ENCODE peak calls at places on chromosomes 2 and 18, in eight cellular contexts. G is NCI-H510A, T is psoas muscle, J is hypothalamus, Q is heart left ventricle, I is GM06990, S is fibroblast of pulmonary artery, N is EL. D is an unnamed sample.

GRCh38 chr2:222859786-222860726 is 780 bp upstream of the ACSL3 start:
- DNase-seq in N (peak; percentile 62), T (peak; percentile 71), I (no peak), S (peak; percentile 84), G (peak; percentile 19), J (no peak), Q (peak; percentile 71), D (peak; percentile 25)

GRCh38 chr18:44816449-44816848 is 135.8 kb downstream of the SETBP1 start:
- DNase-seq in J (no peak), T (no peak), S (no peak), N (no peak), I (no peak), Q (no peak), G (no peak), D (no peak)

GRCh38 chr2:54644236-54644635 is 79.2 kb upstream of the EML6 start:
- DNase-seq in N (no peak), S (no peak), I (no peak), G (no peak), Q (no peak), T (no peak), J (no peak), D (no peak)

GRCh38 chr2:240250150-240250984 is 109.9 kb upstream of the OTOS start:
- DNase-seq in I (no peak), J (no peak), Q (no peak), S (no peak), G (no peak), T (peak; percentile 41), N (no peak), D (no peak)

GRCh38 chr2:102279391-102279735 is 32.0 kb upstream of the IL1RL1 start:
- DNase-seq in G (no peak), T (no peak), J (no peak), N (no peak), Q (no peak), I (no peak), S (no peak), D (no peak)

GRCh38 chr2:74516070-74516633 is 1.9 kb downstream of the TLX2 start:
- DNase-seq in G (peak; percentile 50), N (no peak), T (peak; percentile 84), Q (peak; percentile 73), J (peak; percentile 14), I (peak; percentile 71), S (peak; percentile 47), D (no peak)

GRCh38 chr2:164617466-164617865 is 3.8 kb downstream of the GRB14 start:
- DNase-seq in Q (no peak), G (no peak), J (no peak), S (peak; percentile 33), I (no peak), N (peak; percentile 69), T (no peak), D (no peak)

GRCh38 chr2:190407662-190408537 is at the start of gene MFSD6:
- DNase-seq in T (peak; percentile 71), S (no peak), N (peak; percentile 30), I (peak; percentile 78), G (peak; percentile 45), Q (peak; percentile 63), J (peak; percentile 54), D (peak; percentile 55)

GRCh38 chr2:191262436-191262835 is 17.2 kb downstream of the MYO1B start:
- DNase-seq in J (no peak), S (peak; percentile 19), N (no peak), Q (no peak), G (no peak), T (no peak), I (no peak), D (peak; percentile 4)

GRCh38 chr18:11392292-11392691 is 217.1 kb upstream of the SLC35G4 start:
- DNase-seq in N (no peak), G (no peak), I (no peak), T (no peak), J (no peak), S (no peak), Q (no peak), D (no peak)

GRCh38 chr2:72334806-72335205 is 187.1 kb upstream of the CYP26B1 start:
- DNase-seq in N (no peak), I (no peak), S (no peak), Q (no peak), J (peak; percentile 13), T (no peak), G (no peak), D (no peak)

GRCh38 chr2:233442028-233442310 is 87.7 kb downstream of the DGKD start:
- DNase-seq in Q (no peak), T (no peak), I (no peak), G (no peak), N (no peak), J (no peak), S (no peak), D (no peak)

GRCh38 chr2:152694161-152694661 is 23.1 kb downstream of the PRPF40A start:
- DNase-seq in J (no peak), T (no peak), G (no peak), N (peak; percentile 90), S (peak; percentile 60), Q (no peak), I (no peak), D (peak; percentile 80)

GRCh38 chr18:1227025-1227424 is 322.4 kb downstream of the ADCYAP1 start:
- DNase-seq in J (no peak), Q (no peak), G (no peak), I (no peak), N (no peak), S (no peak), T (no peak), D (no peak)

D was measured in RKO.